ENCODE peak calls at places on chromosomes 4 and X, in six cellular contexts. N is neural progenitor cell; F is neuronal stem cell; B is A549; E is PC-3; U is naive thymus-derived CD4-positive, alpha-beta T cell. T is an unnamed sample. For H3K4me1, the result is how much of the 10 kb centered on the place peaks cover.

GRCh38 chr4:15314974-15315373 is 112.9 kb upstream of the C1QTNF7 start:
- DNase-seq in N (no peak), F (no peak), U (no peak), E (no peak), B (no peak), T (no peak)

GRCh38 chrX:15438332-15438731 is 54.1 kb upstream of the VEGFD start:
- DNase-seq in N (no peak), B (no peak), U (no peak), E (no peak), F (no peak), T (no peak)

GRCh38 chr4:184265566-184266351 is 48.1 kb upstream of the ENPP6 start:
- DNase-seq in N (no peak), E (peak), B (peak), F (no peak), U (no peak), T (peak)

GRCh38 chrX:64437665-64438064 is 42.4 kb upstream of the MTMR8 start:
- DNase-seq in E (no peak), U (no peak), N (no peak), F (no peak), B (no peak), T (no peak)

GRCh38 chr4:67725981-67726380 is 25.0 kb upstream of the UBA6 start:
- DNase-seq in N (no peak), E (peak), U (no peak), B (no peak), F (no peak), T (no peak)

GRCh38 chrX:24928114-24928513 is 87.7 kb downstream of the ARX start:
- DNase-seq in N (no peak), E (no peak), U (no peak), F (no peak), B (no peak), T (no peak)

GRCh38 chr4:85498068-85498733 is 23.3 kb downstream of the ARHGAP24 start:
- DNase-seq in E (peak), B (peak), U (no peak), N (no peak), F (no peak), T (no peak)

GRCh38 chr4:80362578-80363181 is 27.1 kb downstream of the CFAP299 start:
- DNase-seq in F (peak), N (peak), B (peak), U (peak), E (peak), T (peak)

GRCh38 chr4:6332042-6332668 is 62.5 kb downstream of the WFS1 start:
- DNase-seq in F (peak), E (peak), U (no peak), N (peak), B (no peak), T (no peak)

GRCh38 chrX:68842781-68843581 is 14.2 kb downstream of the EFNB1 start:
- DNase-seq in F (no peak), B (no peak), U (no peak), E (no peak), N (no peak), T (peak)

GRCh38 chr4:122831515-122832196 is 5.0 kb downstream of the FGF2 start:
- DNase-seq in U (no peak), F (no peak), N (no peak), B (no peak), E (peak), T (no peak)

GRCh38 chrX:129654652-129655546 is at the start of gene APLN:
- DNase-seq in F (peak), U (no peak), N (peak), B (no peak), E (peak), T (peak)

GRCh38 chr4:5238106-5238505 is 186.8 kb downstream of the STK32B start:
- DNase-seq in B (no peak), N (no peak), F (no peak), U (no peak), E (no peak), T (peak)

GRCh38 chr4:187128226-187128625 is 404.6 kb upstream of the FAT1 start:
- DNase-seq in U (no peak), B (no peak), E (peak), F (no peak), N (no peak), T (no peak)

GRCh38 chrX:136847874-136848273 is 32.7 kb downstream of the RBMX start:
- DNase-seq in E (no peak), F (no peak), U (no peak), B (no peak), N (no peak), T (no peak)

GRCh38 chr4:101850698-101851097 is 60.2 kb downstream of the BANK1 start:
- DNase-seq in E (no peak), N (no peak), U (no peak), F (no peak), B (no peak), T (no peak)

GRCh38 chrX:112058766-112059165 is 23.8 kb downstream of the TRPC5 start:
- DNase-seq in F (no peak), B (no peak), U (no peak), N (no peak), E (no peak), T (no peak)

GRCh38 chr4:184275766-184276165 is 58.1 kb upstream of the ENPP6 start:
- DNase-seq in N (no peak), E (no peak), U (no peak), F (no peak), B (no peak), T (no peak)

GRCh38 chr4:102263024-102263787 is 82.1 kb downstream of the SLC39A8 start:
- DNase-seq in F (peak), U (peak), B (peak), N (peak), E (peak), T (peak)

GRCh38 chr4:34046580-34046979 is 2197.7 kb downstream of the ARAP2 start:
- DNase-seq in F (no peak), E (peak), U (no peak), B (peak), N (no peak), T (no peak)

GRCh38 chr4:109803924-109804571 is 2.2 kb upstream of the CFI start:
- DNase-seq in E (peak), N (peak), F (peak), B (peak), U (no peak), T (peak)

GRCh38 chr4:66266035-66266434 is 595.7 kb upstream of the EPHA5 start:
- DNase-seq in B (no peak), E (no peak), F (no peak), N (peak), U (no peak), T (no peak)

GRCh38 chrX:136143714-136144113 is 3.6 kb upstream of the FHL1 start:
- DNase-seq in E (no peak), U (peak), N (no peak), F (no peak), B (no peak), T (no peak)

GRCh38 chr4:89357787-89358186 is 50.2 kb upstream of the GPRIN3 start:
- DNase-seq in F (no peak), E (no peak), B (no peak), U (no peak), N (no peak), T (no peak)

GRCh38 chr4:89358935-89359364 is 51.4 kb upstream of the GPRIN3 start:
- DNase-seq in U (no peak), B (no peak), E (no peak), F (no peak), N (no peak), T (no peak)

GRCh38 chr4:89353514-89353913 is 45.9 kb upstream of the GPRIN3 start:
- DNase-seq in E (no peak), U (no peak), F (no peak), B (no peak), N (no peak), T (no peak)

GRCh38 chr4:89357346-89357745 is 49.7 kb upstream of the GPRIN3 start:
- DNase-seq in B (no peak), N (no peak), U (no peak), E (no peak), F (no peak), T (no peak)

GRCh38 chr4:89356086-89356485 is 48.5 kb upstream of the GPRIN3 start:
- DNase-seq in F (no peak), U (no peak), B (no peak), E (no peak), N (no peak), T (no peak)
- H3K4me1 ChIP-seq in F (under half), U (under half), B (under half), E (under half), N (under half), T (under half)

GRCh38 chrX:123607806-123608205 is 125.0 kb downstream of the THOC2 start:
- DNase-seq in U (no peak), F (no peak), N (no peak), E (no peak), B (no peak), T (no peak)
- H3K4me3 ChIP-seq in U (no peak), F (no peak), N (no peak), E (no peak), B (no peak), T (no peak)

GRCh38 chrX:22634081-22634480 is 361.4 kb downstream of the CBLL2 start:
- DNase-seq in E (no peak), F (no peak), N (no peak), B (no peak), U (no peak), T (no peak)
- H3K4me1 ChIP-seq in E (under half), F (under half), N (under half), B (under half), U (under half), T (under half)

GRCh38 chr4:105061720-105062119 is 85.0 kb upstream of the TET2 start:
- DNase-seq in B (no peak), N (no peak), U (no peak), F (no peak), E (peak), T (peak)
- H3K4me3 ChIP-seq in B (no peak), N (no peak), U (no peak), F (no peak), E (peak), T (no peak)

GRCh38 chr4:128827280-128827679 is 17.8 kb downstream of the JADE1 start:
- DNase-seq in N (no peak), U (no peak), E (no peak), F (no peak), B (no peak), T (no peak)

GRCh38 chr4:128832253-128832641 is 22.7 kb downstream of the JADE1 start:
- DNase-seq in U (no peak), B (no peak), N (no peak), E (no peak), F (no peak), T (no peak)

GRCh38 chr4:128835498-128836222 is 26.2 kb downstream of the JADE1 start:
- DNase-seq in N (no peak), F (no peak), B (no peak), E (no peak), U (no peak), T (no peak)

GRCh38 chr4:128830906-128831525 is 21.5 kb downstream of the JADE1 start:
- DNase-seq in U (no peak), N (no peak), B (no peak), F (no peak), E (no peak), T (no peak)

DNA sequence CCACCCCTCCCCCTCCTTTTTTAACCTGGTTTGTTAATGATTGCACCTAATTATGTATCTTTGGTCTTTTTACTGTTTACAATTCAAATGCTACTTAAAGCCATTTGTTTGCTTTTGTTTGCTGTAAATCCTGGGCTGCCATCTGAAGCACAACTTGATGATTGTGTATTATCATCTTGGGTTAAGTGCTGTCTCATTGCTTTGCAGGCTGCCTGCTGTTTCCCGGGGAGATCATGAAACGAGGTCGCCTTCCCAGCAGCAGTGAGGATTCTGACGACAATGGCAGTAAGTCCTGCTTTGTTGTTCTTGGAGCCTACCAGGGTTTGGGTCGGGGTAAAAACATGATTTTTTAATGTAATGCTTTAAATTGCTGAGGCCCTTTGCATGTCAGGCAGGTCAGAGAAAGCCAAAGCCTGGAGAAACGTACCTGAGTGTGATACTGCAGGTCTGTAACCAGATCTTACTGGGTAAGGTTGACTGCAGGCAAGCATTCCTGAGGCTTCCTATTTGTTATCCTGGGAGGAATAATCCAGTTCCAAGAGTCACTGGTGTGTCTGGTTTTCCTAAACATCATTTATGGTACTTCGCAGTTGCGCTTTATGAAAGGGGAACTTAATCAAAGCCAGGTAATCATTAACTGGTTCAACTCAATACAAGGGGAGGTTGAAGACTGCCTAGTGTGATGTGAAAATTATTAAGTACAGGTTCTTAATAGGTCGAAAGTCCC is 22.2 kb downstream of the JADE1 start:
- DNase-seq in U (no peak), B (peak), F (peak), E (no peak), N (peak), T (peak)
- H3K4me1 ChIP-seq in U (under half), B (under half), F (under half), E (under half), N (under half), T (under half)

GRCh38 chrX:53227224-53227765 is 2.3 kb upstream of the KDM5C start:
- DNase-seq in B (no peak), F (no peak), U (no peak), E (no peak), N (no peak), T (no peak)

GRCh38 chrX:53224860-53225797 is at the start of gene KDM5C:
- DNase-seq in E (peak), N (peak), F (peak), U (peak), B (peak), T (peak)

GRCh38 chrX:53223068-53223693 is 1.8 kb downstream of the KDM5C start:
- DNase-seq in B (peak), N (peak), E (peak), U (no peak), F (no peak), T (peak)

GRCh38 chrX:53230116-53230515 is 5.1 kb upstream of the KDM5C start:
- DNase-seq in B (no peak), N (no peak), U (no peak), E (no peak), F (no peak), T (no peak)

DNA sequence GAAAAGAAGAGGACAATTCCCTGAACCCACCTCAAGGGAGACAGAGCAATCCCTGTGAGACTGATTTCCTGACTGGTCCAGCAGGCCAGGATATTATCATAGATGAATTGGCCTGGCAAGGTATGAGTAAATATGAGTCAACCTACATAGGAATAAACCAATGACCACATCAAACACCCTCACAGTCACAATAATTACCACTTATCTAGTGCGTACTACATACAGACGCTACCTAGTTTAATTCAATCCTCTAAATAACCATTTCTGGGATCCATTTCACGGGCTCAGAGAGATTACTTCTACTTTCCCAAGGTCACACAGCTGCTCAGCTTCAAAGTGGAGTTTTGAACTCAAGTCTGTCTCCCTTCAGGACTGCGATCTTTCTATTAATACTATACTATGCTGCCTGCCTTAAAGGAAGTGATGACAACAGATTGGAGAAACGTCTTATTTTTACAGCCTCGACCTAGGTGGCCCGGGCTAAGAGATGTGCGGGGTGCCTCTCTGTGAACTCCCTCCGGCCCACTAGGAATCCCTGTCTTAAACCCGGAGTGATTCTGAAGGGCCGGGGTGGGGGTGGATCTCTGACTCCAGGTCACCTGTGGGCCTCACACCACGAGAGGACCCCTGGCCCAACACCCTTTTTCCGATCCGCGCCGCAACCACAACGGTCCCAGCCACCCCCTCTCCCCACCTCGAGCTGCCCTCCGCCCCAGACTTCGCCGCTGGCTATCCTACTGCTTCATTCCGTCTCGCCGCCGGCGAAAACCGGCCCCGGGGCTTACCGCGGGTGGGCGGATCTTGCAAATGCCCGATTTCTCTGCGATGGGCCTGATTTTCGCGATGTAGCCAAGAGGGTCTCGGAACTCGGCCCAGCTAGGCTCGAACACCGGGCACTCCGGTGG is 800 bp downstream of the KDM5C start:
- DNase-seq in E (peak), N (peak), U (no peak), F (no peak), B (peak), T (no peak)
- H3K4me3 ChIP-seq in E (peak), N (peak), U (peak), F (peak), B (peak), T (peak)

DNA sequence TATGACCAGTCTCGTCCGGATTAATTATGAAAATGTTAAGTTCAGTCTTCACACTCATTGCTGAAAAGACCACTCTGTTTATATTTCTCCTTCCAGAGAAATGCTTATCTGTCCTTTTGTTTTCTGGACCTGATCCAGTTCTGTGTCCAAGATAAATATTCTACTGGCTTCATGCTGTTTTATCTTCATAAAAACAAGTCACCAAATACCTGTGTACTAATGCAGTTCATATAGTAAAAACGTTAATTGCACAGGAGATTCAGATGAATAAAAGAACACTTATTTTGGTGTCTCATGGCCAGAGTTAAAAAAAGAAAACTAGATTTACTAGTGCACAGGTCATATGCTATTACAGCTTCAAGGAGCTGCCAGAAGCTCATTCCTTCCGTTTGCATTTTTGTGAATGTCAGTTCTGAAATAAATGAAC is 17.3 kb downstream of the FNIP2 start:
- DNase-seq in U (no peak), E (no peak), F (no peak), N (no peak), B (no peak), T (no peak)
- H3K4me1 ChIP-seq in U (under half), E (under half), F (under half), N (under half), B (under half), T (under half)

GRCh38 chr4:124199755-124200154 is 512.8 kb downstream of the ANKRD50 start:
- DNase-seq in F (no peak), B (no peak), U (no peak), N (no peak), E (peak), T (peak)
- H3K4me3 ChIP-seq in F (no peak), B (no peak), U (no peak), N (no peak), E (peak), T (no peak)